ENCODE peak calls at places on chromosomes 6 and 20, in eight cellular contexts. C is CD8-positive, alpha-beta T cell; H is neuronal stem cell; O is mesenchymal stem cell; A is heart left ventricle; Q is GM23248; D is endodermal cell; N is pancreas. I is an unnamed sample.

GRCh38 chr6:168192195-168192900 is 113.3 kb upstream of the FRMD1 start:
- DNase-seq in O (no peak), A (no peak), H (no peak), Q (no peak), N (no peak), C (no peak), D (peak; percentile 39), I (no peak)

GRCh38 chr6:138104618-138105213 is 2.5 kb downstream of the PERP start:
- DNase-seq in A (no peak), O (no peak), Q (no peak), C (no peak), N (no peak), D (no peak), H (no peak), I (no peak)

GRCh38 chr6:46796842-46797241 is 3.7 kb downstream of the MEP1A start:
- DNase-seq in N (no peak), D (no peak), O (no peak), C (no peak), Q (no peak), A (no peak), H (no peak), I (no peak)

GRCh38 chr6:33577718-33578117 is 2.4 kb downstream of the BAK1 start:
- DNase-seq in C (no peak), D (no peak), Q (no peak), O (no peak), N (no peak), H (no peak), A (no peak), I (no peak)

GRCh38 chr6:14658909-14659561 is 541.5 kb downstream of the CD83 start:
- DNase-seq in Q (peak; percentile 53), N (no peak), O (peak; percentile 50), C (no peak), A (no peak), D (peak; percentile 68), H (no peak), I (no peak)

GRCh38 chr6:145818796-145819195 is 4.2 kb upstream of the FBXO30 start:
- DNase-seq in N (no peak), H (no peak), A (no peak), Q (no peak), C (no peak), O (no peak), D (no peak), I (no peak)

GRCh38 chr6:109687271-109687721 is 3.7 kb downstream of the AK9 start:
- DNase-seq in D (no peak), A (no peak), O (peak; percentile 69), N (no peak), C (no peak), H (no peak), Q (peak; percentile 97), I (no peak)

GRCh38 chr20:62032606-62033368 is 32.9 kb downstream of the TAF4 start:
- DNase-seq in N (no peak), H (no peak), D (no peak), A (no peak), C (no peak), O (no peak), Q (peak; percentile 55), I (no peak)

GRCh38 chr20:35830264-35830663 is 58.4 kb downstream of the PHF20 start:
- DNase-seq in C (no peak), A (no peak), D (no peak), H (no peak), O (no peak), N (no peak), Q (no peak), I (no peak)

GRCh38 chr6:84033523-84034451 is at the start of gene MRAP2:
- DNase-seq in C (no peak), Q (peak; percentile 61), O (no peak), N (peak; percentile 33), A (no peak), D (peak; percentile 84), H (peak; percentile 53), I (peak; percentile 49)

GRCh38 chr20:25178563-25179438 is 16.7 kb upstream of the ENTPD6 start:
- DNase-seq in N (no peak), D (peak; percentile 47), H (peak; percentile 29), Q (peak; percentile 92), C (no peak), A (no peak), O (peak; percentile 66), I (peak; percentile 14)

GRCh38 chr20:36435799-36436541 is 105.3 kb upstream of the MYL9 start:
- DNase-seq in N (peak; percentile 92), C (peak; percentile 60), A (peak; percentile 37), H (peak; percentile 33), D (peak; percentile 98), O (peak; percentile 54), Q (peak; percentile 72), I (peak; percentile 50)

GRCh38 chr20:20897922-20898321 is 185.5 kb upstream of the RALGAPA2 start:
- DNase-seq in O (no peak), H (peak; percentile 24), A (no peak), N (no peak), Q (no peak), C (no peak), D (peak; percentile 78), I (no peak)

GRCh38 chr6:13012977-13013680 is 296.6 kb downstream of the PHACTR1 start:
- DNase-seq in A (peak; percentile 39), D (peak; percentile 93), Q (peak; percentile 12), H (peak; percentile 29), N (peak; percentile 84), C (no peak), O (peak; percentile 12), I (no peak)

GRCh38 chr20:49697071-49697470 is 16.6 kb downstream of the B4GALT5 start:
- DNase-seq in Q (no peak), A (no peak), D (no peak), C (no peak), O (no peak), N (peak; percentile 70), H (no peak), I (no peak)

GRCh38 chr20:63957690-63958441 is 1.6 kb upstream of the UCKL1 start:
- DNase-seq in A (no peak), N (peak; percentile 67), C (no peak), O (no peak), Q (peak; percentile 52), H (no peak), D (peak; percentile 93), I (no peak)

GRCh38 chr6:68634503-68635411 is at the start of gene ADGRB3:
- DNase-seq in H (peak; percentile 81), A (peak; percentile 85), O (peak; percentile 83), N (peak; percentile 49), Q (peak; percentile 68), D (peak; percentile 88), C (no peak), I (peak; percentile 92)

DNA sequence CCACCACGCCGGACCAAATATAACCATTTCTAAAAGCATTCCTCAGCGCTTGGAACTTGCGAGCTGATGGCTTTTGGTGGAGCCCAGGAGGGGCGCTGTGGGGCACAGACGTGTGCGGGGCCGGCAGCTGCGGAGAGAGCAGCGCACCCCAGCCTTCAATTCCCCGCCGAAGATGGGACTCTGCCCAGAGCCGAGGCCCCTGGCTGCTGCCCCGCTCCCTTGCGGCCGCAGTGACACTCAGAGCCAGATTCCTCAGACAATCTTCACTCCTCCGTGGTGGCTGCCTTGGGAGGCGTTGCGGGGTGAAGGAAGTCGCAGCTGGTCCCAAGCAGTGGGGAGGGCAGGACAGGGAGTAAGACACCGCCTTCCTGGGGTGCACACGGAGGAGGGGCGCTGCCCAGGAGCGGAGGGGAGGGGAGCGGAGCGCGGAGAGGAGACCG is 87.7 kb downstream of the TMEM242 start:
- DNase-seq in H (peak; percentile 60), A (peak; percentile 61), N (peak; percentile 58), Q (peak; percentile 87), C (no peak), D (peak; percentile 90), O (peak; percentile 60), I (no peak)
- H3K27ac ChIP-seq in H (no peak overlapping the region), A (peak overlapping the region; percentile 37), N (no peak overlapping the region), Q (no peak overlapping the region), C (no peak overlapping the region), D (no peak overlapping the region), O (no peak overlapping the region), I (no peak overlapping the region)

GRCh38 chr6:10434235-10434634 is 19.4 kb upstream of the TFAP2A start:
- DNase-seq in C (no peak), O (no peak), H (no peak), D (no peak), N (no peak), A (no peak), Q (no peak), I (no peak)

GRCh38 chr6:10431423-10432164 is 16.7 kb upstream of the TFAP2A start:
- DNase-seq in Q (no peak), H (no peak), A (no peak), N (no peak), D (no peak), C (no peak), O (no peak), I (no peak)

GRCh38 chr6:10437891-10438290 is 23.0 kb upstream of the TFAP2A start:
- DNase-seq in O (no peak), D (no peak), H (no peak), C (no peak), N (no peak), A (no peak), Q (no peak), I (no peak)

GRCh38 chr6:10429638-10430427 is 15.0 kb upstream of the TFAP2A start:
- DNase-seq in C (no peak), O (peak; percentile 70), N (no peak), A (no peak), D (peak; percentile 55), Q (peak; percentile 79), H (peak; percentile 23), I (peak; percentile 63)

DNA sequence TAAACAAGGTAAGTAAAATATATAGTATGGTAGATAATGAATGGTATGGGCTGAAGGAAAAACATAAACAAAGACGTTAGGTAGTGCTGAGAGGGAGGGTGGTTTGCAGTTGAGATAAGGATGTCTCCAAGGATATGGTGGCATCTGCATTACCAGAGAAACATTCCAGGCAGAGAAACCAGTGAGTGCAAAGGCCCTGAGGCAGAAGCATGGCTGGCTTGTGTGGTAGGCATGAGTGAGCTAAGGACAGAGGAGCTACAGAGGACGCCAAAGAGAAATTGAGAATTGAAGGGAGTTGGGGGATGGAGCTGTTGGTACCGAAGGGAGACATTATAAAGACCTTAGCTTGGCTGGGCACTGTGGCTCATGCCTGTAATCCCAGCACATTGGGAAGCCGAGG is 18.4 kb upstream of the TFAP2A start:
- DNase-seq in O (no peak), D (no peak), A (no peak), H (no peak), C (no peak), N (no peak), Q (no peak), I (no peak)
- H3K4me3 ChIP-seq in O (no peak overlapping the region), D (no peak overlapping the region), A (no peak overlapping the region), H (no peak overlapping the region), C (no peak overlapping the region), N (no peak overlapping the region), Q (no peak overlapping the region), I (no peak overlapping the region)

GRCh38 chr20:58023781-58024180 is 204.7 kb downstream of the ANKRD60 start:
- DNase-seq in H (no peak), D (no peak), C (no peak), A (no peak), O (no peak), N (no peak), Q (no peak), I (no peak)
- H3K27me3 ChIP-seq in H (peaks cover 2% of the 10 kb centered on the region), D (no peaks in the 10 kb centered on the region), C (no peaks in the 10 kb centered on the region), A (no peaks in the 10 kb centered on the region), O (no peaks in the 10 kb centered on the region), N (no peaks in the 10 kb centered on the region), Q (no peaks in the 10 kb centered on the region), I (no peaks in the 10 kb centered on the region)

DNA sequence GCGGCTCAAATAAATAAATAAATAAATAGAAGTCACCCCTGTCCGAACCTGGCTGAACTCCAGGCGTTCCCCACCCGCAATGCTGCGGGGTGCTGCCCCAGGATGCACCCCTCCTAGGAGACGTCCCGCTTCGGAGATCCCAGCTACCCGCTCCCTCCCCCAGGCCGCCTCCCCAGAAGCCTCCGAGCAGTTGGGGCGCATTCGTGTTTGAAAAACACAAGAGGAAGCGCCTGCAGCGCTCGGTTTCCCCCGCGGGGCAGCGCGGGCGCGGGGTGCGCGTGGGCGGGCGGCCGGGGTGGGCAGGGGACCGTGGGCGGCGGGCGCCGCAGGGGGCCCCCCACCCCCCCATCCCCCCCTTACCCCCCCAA is 27.3 kb downstream of the SERPINB9 start:
- DNase-seq in H (no peak), D (peak; percentile 82), Q (peak; percentile 42), C (peak; percentile 51), O (no peak), A (peak; percentile 30), N (no peak), I (no peak)
- H3K27ac ChIP-seq in H (no peak overlapping the region), D (no peak overlapping the region), Q (no peak overlapping the region), C (peak overlapping the region; percentile 68), O (peak overlapping the region; percentile 66), A (peak overlapping the region; percentile 96), N (peak overlapping the region; percentile 83), I (no peak overlapping the region)